ENCODE peak calls at places on chromosomes 1 and 21, in eight cellular contexts. Z is CD8-positive, alpha-beta memory T cell; W is GM04504; E is kidney glomerular epithelial cell; J is endothelial cell; T is GM19239; M is NCI-H774; I is H7. N is an unnamed sample.

GRCh38 chr1:241870290-241870689 is 22.3 kb downstream of the EXO1 start:
- DNase-seq in I (no peak), T (no peak), W (no peak), M (no peak), Z (no peak), E (no peak), J (no peak), N (no peak)

GRCh38 chr1:56688522-56689026 is 43.5 kb downstream of the PRKAA2 start:
- DNase-seq in T (no peak), I (peak; percentile 17), E (peak; percentile 87), Z (no peak), W (peak; percentile 24), J (no peak), M (peak; percentile 26), N (peak; percentile 99)

GRCh38 chr1:15957221-15958090 is 18.4 kb downstream of the ZBTB17 start:
- DNase-seq in J (peak; percentile 41), W (no peak), M (no peak), E (no peak), Z (no peak), I (peak; percentile 84), T (no peak), N (no peak)

GRCh38 chr1:219049411-219049943 is 124.2 kb upstream of the LYPLAL1 start:
- DNase-seq in T (no peak), J (no peak), E (no peak), M (no peak), I (no peak), Z (no peak), W (no peak), N (no peak)

GRCh38 chr1:81330521-81330920 is 470.2 kb upstream of the ADGRL2 start:
- DNase-seq in J (no peak), W (no peak), E (no peak), Z (no peak), I (no peak), M (no peak), T (no peak), N (no peak)

GRCh38 chr21:34693192-34693810 is 24.5 kb downstream of the CLIC6 start:
- DNase-seq in Z (peak; percentile 31), T (no peak), M (peak; percentile 64), W (peak; percentile 36), J (peak; percentile 38), E (peak; percentile 52), I (peak; percentile 71), N (peak; percentile 79)

GRCh38 chr1:114345930-114346479 is 165.0 kb downstream of the TRIM33 start:
- DNase-seq in W (no peak), I (peak; percentile 86), T (no peak), E (no peak), J (peak; percentile 13), Z (no peak), M (no peak), N (peak; percentile 43)

GRCh38 chr1:239763850-239764249 is 327.8 kb upstream of the FMN2 start:
- DNase-seq in W (no peak), J (no peak), M (no peak), I (no peak), T (no peak), E (no peak), Z (no peak), N (no peak)

GRCh38 chr1:183470147-183470960 is 1.9 kb upstream of the SMG7 start:
- DNase-seq in J (peak; percentile 78), I (peak; percentile 64), E (peak; percentile 77), T (peak; percentile 35), W (peak; percentile 30), Z (peak; percentile 88), M (peak; percentile 80), N (peak; percentile 95)

GRCh38 chr1:87143413-87144135 is 185.1 kb upstream of the LMO4 start:
- DNase-seq in W (no peak), E (no peak), I (no peak), T (no peak), M (no peak), J (no peak), Z (no peak), N (no peak)

GRCh38 chr1:178513278-178513983 is 522 bp downstream of the TEX35 start:
- DNase-seq in J (no peak), Z (no peak), T (no peak), M (no peak), I (no peak), E (no peak), W (no peak), N (peak; percentile 12)

GRCh38 chr1:150829751-150830150 is 21.7 kb upstream of the CTSK start:
- DNase-seq in J (no peak), Z (no peak), E (no peak), T (no peak), M (no peak), W (no peak), I (peak; percentile 33), N (peak; percentile 15)

GRCh38 chr1:234398849-234399381 is 25.7 kb downstream of the COA6 start:
- DNase-seq in M (no peak), Z (no peak), W (peak; percentile 7), J (no peak), I (no peak), E (no peak), T (peak; percentile 9), N (no peak)

N was measured in DMS53.